ENCODE peak calls at places on chromosomes 7 and 10, in six cellular contexts. Y is CD8-positive, alpha-beta memory T cell; A is H7; G is HEK293T; K is CD4-positive, alpha-beta T cell; P is nephron progenitor cell. I is an unnamed sample.

GRCh38 chr10:58152698-58153263 is 114.9 kb downstream of the IPMK start:
- DNase-seq in Y (peak), A (peak), P (peak), G (peak), K (peak), I (peak)

GRCh38 chr7:47730135-47730534 is 148.2 kb upstream of the TNS3 start:
- DNase-seq in K (no peak), A (no peak), Y (no peak), G (no peak), P (no peak), I (no peak)

GRCh38 chr7:147569514-147569913 is 1021.1 kb upstream of the C7orf33 start:
- DNase-seq in K (no peak), P (no peak), Y (no peak), A (no peak), G (no peak), I (no peak)

GRCh38 chr7:117640465-117640864 is 160.6 kb downstream of the CFTR start:
- DNase-seq in Y (no peak), G (no peak), P (no peak), A (no peak), K (no peak), I (no peak)

GRCh38 chr7:37312608-37313007 is 136.1 kb downstream of the ELMO1 start:
- DNase-seq in G (no peak), Y (no peak), K (no peak), P (no peak), A (no peak), I (no peak)

GRCh38 chr7:56174346-56175085 is 58.3 kb upstream of the NUPR2 start:
- DNase-seq in G (no peak), A (peak), Y (no peak), K (no peak), P (no peak), I (no peak)

GRCh38 chr7:1218541-1219165 is 14.0 kb upstream of the UNCX start:
- DNase-seq in Y (no peak), A (peak), K (no peak), G (no peak), P (no peak), I (no peak)

GRCh38 chr10:123972481-123973401 is 81.1 kb upstream of the CPXM2 start:
- DNase-seq in G (no peak), Y (no peak), A (peak), K (no peak), P (peak), I (no peak)

GRCh38 chr10:34216348-34216908 is 598.7 kb downstream of the PARD3 start:
- DNase-seq in P (no peak), G (no peak), A (no peak), K (no peak), Y (no peak), I (no peak)

GRCh38 chr7:127900735-127901685 is 130.2 kb downstream of the LRRC4 start:
- DNase-seq in Y (no peak), P (no peak), K (no peak), G (no peak), A (peak), I (no peak)

GRCh38 chr7:1920266-1920681 is 250.2 kb downstream of the ELFN1 start:
- DNase-seq in A (no peak), Y (peak), G (no peak), P (no peak), K (peak), I (no peak)

GRCh38 chr10:4088354-4089066 is 303.5 kb upstream of the KLF6 start:
- DNase-seq in P (no peak), Y (no peak), K (no peak), A (no peak), G (no peak), I (no peak)

GRCh38 chr10:66162560-66163143 is 763.2 kb upstream of the LRRTM3 start:
- DNase-seq in P (no peak), Y (no peak), K (no peak), G (no peak), A (no peak), I (no peak)

GRCh38 chr7:27213150-27213903 is 13.4 kb upstream of the HOXA13 start:
- DNase-seq in P (no peak), A (peak), Y (no peak), K (no peak), G (no peak), I (no peak)

GRCh38 chr7:141335164-141335563 is 216.0 kb upstream of the AGK start:
- DNase-seq in P (no peak), K (no peak), G (no peak), Y (no peak), A (no peak), I (no peak)

GRCh38 chr10:78991187-78991586 is 77.6 kb upstream of the ZMIZ1 start:
- DNase-seq in K (no peak), P (no peak), Y (no peak), G (no peak), A (no peak), I (peak)

GRCh38 chr7:101877882-101878591 is 60.6 kb downstream of the CUX1 start:
- DNase-seq in P (no peak), G (no peak), A (no peak), Y (no peak), K (no peak), I (no peak)

GRCh38 chr7:108012499-108013430 is 9.8 kb upstream of the LAMB1 start:
- DNase-seq in Y (no peak), G (no peak), K (no peak), P (no peak), A (no peak), I (no peak)

GRCh38 chr7:106765727-106766355 is 99.2 kb upstream of the PIK3CG start:
- DNase-seq in K (no peak), G (no peak), Y (no peak), P (no peak), A (no peak), I (no peak)

GRCh38 chr7:2309889-2310331 is 4.3 kb downstream of the SNX8 start:
- DNase-seq in Y (no peak), K (no peak), P (peak), A (peak), G (no peak), I (no peak)

GRCh38 chr10:17212802-17213204 is 11.3 kb upstream of the TRDMT1 start:
- DNase-seq in Y (no peak), P (no peak), G (no peak), A (no peak), K (no peak), I (no peak)

GRCh38 chr10:119663866-119664698 is 12.9 kb downstream of the BAG3 start:
- DNase-seq in A (no peak), Y (no peak), K (peak), G (no peak), P (no peak), I (no peak)

GRCh38 chr10:102247724-102248123 is 2.4 kb downstream of the GBF1 start:
- DNase-seq in A (no peak), K (no peak), P (no peak), Y (no peak), G (no peak), I (no peak)

GRCh38 chr10:15227611-15228372 is 59.3 kb upstream of the NMT2 start:
- DNase-seq in A (no peak), G (no peak), P (no peak), Y (no peak), K (no peak), I (no peak)

GRCh38 chr7:14305233-14305866 is 315.9 kb upstream of the ETV1 start:
- DNase-seq in P (no peak), K (no peak), A (no peak), G (no peak), Y (no peak), I (no peak)

GRCh38 chr10:127563718-127564553 is 14.8 kb downstream of the NPS start:
- DNase-seq in A (peak), K (no peak), G (peak), Y (no peak), P (peak), I (no peak)

GRCh38 chr10:72315611-72316385 is 38.9 kb downstream of the DNAJB12 start:
- DNase-seq in G (no peak), K (no peak), A (peak), Y (no peak), P (no peak), I (no peak)

GRCh38 chr7:82740246-82740848 is 296.8 kb upstream of the CACNA2D1 start:
- DNase-seq in G (peak), P (peak), A (peak), K (no peak), Y (no peak), I (no peak)

GRCh38 chr10:62755662-62756653 is 48.6 kb upstream of the ADO start:
- DNase-seq in K (no peak), G (no peak), A (no peak), Y (peak), P (no peak), I (no peak)

GRCh38 chr7:157658851-157659412 is 322.1 kb downstream of the DNAJB6 start:
- DNase-seq in P (no peak), A (peak), K (no peak), Y (no peak), G (no peak), I (no peak)

GRCh38 chr7:90655566-90655965 is 59.4 kb downstream of the CDK14 start:
- DNase-seq in Y (no peak), P (no peak), K (no peak), A (no peak), G (no peak), I (no peak)

GRCh38 chr7:149716932-149717307 is 56.5 kb downstream of the ZNF467 start:
- DNase-seq in A (no peak), G (no peak), P (no peak), K (no peak), Y (no peak), I (no peak)

GRCh38 chr10:78433063-78433717 is 399.5 kb downstream of the RPS24 start:
- DNase-seq in G (no peak), P (no peak), K (no peak), Y (no peak), A (no peak), I (no peak)

GRCh38 chr7:31340603-31341002 is at the start of gene NEUROD6:
- DNase-seq in K (no peak), G (no peak), P (no peak), A (no peak), Y (no peak), I (no peak)

GRCh38 chr7:1513657-1514095 is 9.5 kb upstream of the INTS1 start:
- DNase-seq in Y (no peak), G (no peak), A (no peak), K (no peak), P (no peak), I (no peak)

GRCh38 chr10:489335-489734 is 200.1 kb downstream of the DIP2C start:
- DNase-seq in G (no peak), A (no peak), Y (no peak), P (no peak), K (no peak), I (no peak)

GRCh38 chr10:62048919-62049636 is 147.6 kb downstream of the ARID5B start:
- DNase-seq in A (peak), G (peak), K (peak), Y (no peak), P (peak), I (no peak)

GRCh38 chr7:74490546-74490945 is 36.8 kb downstream of the GTF2IRD1 start:
- DNase-seq in Y (no peak), G (no peak), K (no peak), A (no peak), P (no peak), I (no peak)

GRCh38 chr10:131790021-131790420 is 110.8 kb upstream of the PPP2R2D start:
- DNase-seq in A (no peak), K (no peak), P (no peak), Y (no peak), G (no peak), I (no peak)

GRCh38 chr7:7768977-7769376 is 50.6 kb upstream of the RPA3 start:
- DNase-seq in P (no peak), G (no peak), Y (no peak), A (no peak), K (no peak), I (no peak)

I was measured in GM18507.